ENCODE peak calls at places on chromosome 21, in eight cellular contexts. A, S, C, L, R, G, Y and D are unnamed samples.

GRCh38 chr21:28215214-28215954 is 777.3 kb downstream of the LTN1 start:
- DNase-seq in A (no peak), S (no peak), C (no peak), L (peak; percentile 18), R (no peak), G (no peak), Y (no peak), D (peak; percentile 64)

GRCh38 chr21:34698270-34699015 is 29.6 kb downstream of the CLIC6 start:
- DNase-seq in A (no peak), S (no peak), C (no peak), L (no peak), R (no peak), G (peak; percentile 55), Y (no peak), D (no peak)

GRCh38 chr21:31683029-31683428 is 23.5 kb downstream of the SOD1 start:
- DNase-seq in A (no peak), S (no peak), C (no peak), L (no peak), R (no peak), G (no peak), Y (no peak), D (no peak)

GRCh38 chr21:34533938-34534337 is 21.9 kb upstream of the KCNE1 start:
- DNase-seq in A (no peak), S (no peak), C (no peak), L (no peak), R (no peak), G (no peak), Y (no peak), D (no peak)

GRCh38 chr21:42839271-42840231 is 39.8 kb downstream of the WDR4 start:
- DNase-seq in A (peak; percentile 4), S (peak; percentile 50), C (peak; percentile 45), L (no peak), R (no peak), G (no peak), Y (peak; percentile 57), D (no peak)

GRCh38 chr21:32520885-32521735 is 64.2 kb downstream of the TCP10L start:
- DNase-seq in A (peak; percentile 87), S (no peak), C (peak; percentile 64), L (peak; percentile 96), R (peak; percentile 69), G (no peak), Y (peak; percentile 90), D (peak; percentile 98)

GRCh38 chr21:31707499-31707898 is 24.4 kb downstream of the SCAF4 start:
- DNase-seq in A (no peak), S (no peak), C (no peak), L (no peak), R (no peak), G (no peak), Y (no peak), D (no peak)

GRCh38 chr21:35840197-35840799 is 220.0 kb downstream of the SETD4 start:
- DNase-seq in A (peak; percentile 56), S (no peak), C (peak; percentile 55), L (peak; percentile 67), R (peak; percentile 51), G (peak; percentile 84), Y (no peak), D (peak; percentile 93)

GRCh38 chr21:41361786-41362604 is at the start of gene MX2:
- DNase-seq in A (peak; percentile 52), S (no peak), C (peak; percentile 50), L (peak; percentile 85), R (no peak), G (no peak), Y (peak; percentile 89), D (peak; percentile 93)

GRCh38 chr21:41362605-41363369 is 960 bp downstream of the MX2 start:
- DNase-seq in A (no peak), S (no peak), C (no peak), L (no peak), R (no peak), G (no peak), Y (no peak), D (no peak)

GRCh38 chr21:41360072-41360821 is 1.6 kb upstream of the MX2 start:
- DNase-seq in A (peak; percentile 53), S (no peak), C (peak; percentile 42), L (no peak), R (no peak), G (peak; percentile 49), Y (no peak), D (peak; percentile 57)

GRCh38 chr21:41359289-41359688 is 2.5 kb upstream of the MX2 start:
- DNase-seq in A (no peak), S (no peak), C (peak; percentile 36), L (no peak), R (no peak), G (peak; percentile 67), Y (no peak), D (no peak)

GRCh38 chr21:41361053-41361785 is 608 bp upstream of the MX2 start:
- DNase-seq in A (no peak), S (no peak), C (peak; percentile 45), L (no peak), R (no peak), G (no peak), Y (no peak), D (no peak)
- H3K4me3 ChIP-seq in A (peak overlapping the region; percentile 44), S (peak overlapping the region; percentile 36), C (peak overlapping the region; percentile 15), L (peak overlapping the region; percentile 36), R (no peak overlapping the region), G (no peak overlapping the region), Y (peak overlapping the region; percentile 43), D (peak overlapping the region; percentile 60)

GRCh38 chr21:45130324-45130774 is 56.0 kb downstream of the ADARB1 start:
- DNase-seq in A (no peak), S (no peak), C (no peak), L (peak; percentile 41), R (no peak), G (no peak), Y (no peak), D (peak; percentile 80)
- H3K4me3 ChIP-seq in A (no peak overlapping the region), S (no peak overlapping the region), C (no peak overlapping the region), L (no peak overlapping the region), R (no peak overlapping the region), G (no peak overlapping the region), Y (peak overlapping the region; percentile 23), D (peak overlapping the region; percentile 47)

DNA sequence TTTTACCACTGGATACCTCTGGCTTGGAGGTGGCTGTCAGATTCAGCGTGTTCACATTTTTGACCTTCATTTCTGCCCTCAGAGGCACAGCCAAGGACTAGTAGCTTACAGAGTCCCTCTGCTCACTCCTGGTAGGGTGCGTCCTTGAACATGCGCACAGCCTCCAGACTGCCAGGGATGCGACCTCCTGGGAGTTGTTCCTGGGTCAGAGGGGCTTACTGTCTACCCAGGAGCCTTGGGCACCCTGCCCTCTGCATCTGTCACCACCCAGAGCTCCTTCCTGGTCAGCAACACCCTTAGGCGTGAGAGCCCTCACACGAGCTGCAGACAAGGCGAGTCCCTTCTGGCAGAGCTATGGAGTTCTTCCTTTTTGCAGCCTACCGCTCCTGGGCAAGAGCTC is 1.7 kb downstream of the SLX9 start:
- DNase-seq in A (no peak), S (no peak), C (no peak), L (no peak), R (no peak), G (no peak), Y (peak; percentile 53), D (no peak)
- H3K4me3 ChIP-seq in A (no peak overlapping the region), S (no peak overlapping the region), C (no peak overlapping the region), L (peak overlapping the region; percentile 97), R (no peak overlapping the region), G (peak overlapping the region; percentile 85), Y (no peak overlapping the region), D (no peak overlapping the region)

GRCh38 chr21:46056450-46056903 is 41.4 kb upstream of the COL6A2 start:
- DNase-seq in A (peak; percentile 58), S (peak; percentile 90), C (peak; percentile 47), L (peak; percentile 63), R (no peak), G (peak; percentile 51), Y (peak; percentile 86), D (peak; percentile 97)
- H3K4me3 ChIP-seq in A (no peak overlapping the region), S (no peak overlapping the region), C (no peak overlapping the region), L (no peak overlapping the region), R (no peak overlapping the region), G (no peak overlapping the region), Y (no peak overlapping the region), D (peak overlapping the region; percentile 22)

DNA sequence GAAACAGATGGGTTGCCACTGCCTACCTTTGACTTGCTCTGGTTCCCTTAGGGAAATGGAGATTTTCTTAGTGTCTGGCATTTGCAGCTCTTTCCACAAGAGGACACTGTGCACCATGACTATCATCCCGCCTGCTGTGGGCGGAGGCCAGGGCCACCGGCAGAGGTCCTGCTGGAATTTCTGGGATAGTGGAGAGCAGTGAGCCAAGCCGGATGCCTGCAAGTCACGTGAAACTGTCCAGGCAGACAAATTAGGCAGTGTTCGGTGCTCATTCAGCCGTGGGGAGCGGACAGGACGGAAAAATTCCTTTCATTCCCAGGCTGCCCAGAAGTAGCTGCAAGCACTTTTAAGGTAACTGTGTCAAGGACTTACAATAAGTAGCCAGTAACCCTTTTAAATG is 43.4 kb downstream of the IGSF5 start:
- DNase-seq in A (peak; percentile 57), S (peak; percentile 81), C (peak; percentile 71), L (peak; percentile 82), R (peak; percentile 63), G (peak; percentile 84), Y (no peak), D (peak; percentile 15)
- H3K4me3 ChIP-seq in A (no peak overlapping the region), S (no peak overlapping the region), C (no peak overlapping the region), L (peak overlapping the region; percentile 6), R (no peak overlapping the region), G (no peak overlapping the region), Y (no peak overlapping the region), D (no peak overlapping the region)

GRCh38 chr21:37371041-37371397 is 4.4 kb downstream of the DYRK1A start:
- DNase-seq in A (no peak), S (no peak), C (no peak), L (no peak), R (no peak), G (no peak), Y (no peak), D (no peak)
- H3K4me3 ChIP-seq in A (no peak overlapping the region), S (no peak overlapping the region), C (no peak overlapping the region), L (no peak overlapping the region), R (no peak overlapping the region), G (peak overlapping the region; percentile 85), Y (peak overlapping the region; percentile 99), D (no peak overlapping the region)